ENCODE peak calls at places on chromosomes 5 and 9, in ten cellular contexts. A is lung, L is ovary, I is gastrocnemius medialis, Y is AG04449, G is mucosa of descending colon, S is stomach, W is cardiac muscle cell, V is fibroblast of mammary gland, R is breast epithelium. X is an unnamed sample.

GRCh38 chr5:65020492-65020891 is 251.8 kb downstream of the CWC27 start:
- DNase-seq in Y (peak), S (no peak), R (no peak), G (no peak), V (peak), L (no peak), I (no peak), W (peak), A (no peak), X (no peak)

GRCh38 chr5:132747064-132747692 is at the start of gene CCNI2:
- DNase-seq in I (no peak), Y (no peak), L (no peak), S (peak), R (peak), A (no peak), G (peak), W (no peak), V (no peak), X (no peak)

GRCh38 chr9:6552033-6552737 is 93.3 kb downstream of the GLDC start:
- DNase-seq in R (no peak), A (no peak), S (no peak), W (peak), V (peak), L (no peak), I (no peak), G (no peak), Y (no peak), X (peak)

GRCh38 chr5:78747703-78748359 is 99.3 kb upstream of the LHFPL2 start:
- DNase-seq in R (no peak), I (no peak), G (no peak), W (peak), S (no peak), L (no peak), V (peak), A (no peak), Y (peak), X (peak)

GRCh38 chr5:143200781-143201398 is 202.6 kb downstream of the NR3C1 start:
- DNase-seq in Y (peak), G (no peak), I (peak), R (no peak), L (no peak), A (no peak), V (peak), W (peak), S (no peak), X (peak)

GRCh38 chr5:54002183-54002770 is 308.1 kb downstream of the ARL15 start:
- DNase-seq in S (no peak), L (no peak), A (no peak), W (no peak), G (no peak), I (no peak), R (no peak), Y (no peak), V (peak), X (no peak)

GRCh38 chr5:150641826-150642566 is 1.5 kb downstream of the SYNPO start:
- DNase-seq in V (no peak), I (no peak), S (no peak), A (no peak), R (no peak), L (no peak), W (no peak), G (no peak), Y (no peak), X (no peak)

GRCh38 chr9:89790542-89791109 is 185.8 kb downstream of the GADD45G start:
- DNase-seq in G (no peak), W (no peak), A (no peak), S (no peak), I (no peak), R (no peak), Y (no peak), L (no peak), V (no peak), X (no peak)

GRCh38 chr5:4544049-4544675 is 596.0 kb upstream of the ADAMTS16 start:
- DNase-seq in L (no peak), I (no peak), V (no peak), R (no peak), A (no peak), Y (no peak), S (no peak), W (no peak), G (no peak), X (no peak)

GRCh38 chr9:93684806-93685553 is 108.6 kb downstream of the PHF2 start:
- DNase-seq in Y (no peak), G (no peak), I (no peak), L (no peak), R (no peak), W (peak), V (no peak), S (no peak), A (peak), X (no peak)

GRCh38 chr5:30871191-30871590 is 322.3 kb upstream of the CDH6 start:
- DNase-seq in R (no peak), A (no peak), G (no peak), L (no peak), I (no peak), V (no peak), W (no peak), S (no peak), Y (no peak), X (no peak)

GRCh38 chr9:87685431-87685830 is 40.5 kb upstream of the CTSL start:
- DNase-seq in L (no peak), W (no peak), S (no peak), G (no peak), R (no peak), A (peak), V (peak), Y (no peak), I (no peak), X (no peak)

GRCh38 chr5:139445325-139446170 is 6.2 kb upstream of the DNAJC18 start:
- DNase-seq in V (peak), L (no peak), S (no peak), A (no peak), G (no peak), Y (peak), R (peak), I (no peak), W (peak), X (no peak)

GRCh38 chr9:122095010-122095767 is 2.1 kb upstream of the TTLL11 start:
- DNase-seq in S (peak), V (peak), I (no peak), A (peak), L (no peak), R (no peak), G (peak), W (peak), Y (no peak), X (no peak)

DNA sequence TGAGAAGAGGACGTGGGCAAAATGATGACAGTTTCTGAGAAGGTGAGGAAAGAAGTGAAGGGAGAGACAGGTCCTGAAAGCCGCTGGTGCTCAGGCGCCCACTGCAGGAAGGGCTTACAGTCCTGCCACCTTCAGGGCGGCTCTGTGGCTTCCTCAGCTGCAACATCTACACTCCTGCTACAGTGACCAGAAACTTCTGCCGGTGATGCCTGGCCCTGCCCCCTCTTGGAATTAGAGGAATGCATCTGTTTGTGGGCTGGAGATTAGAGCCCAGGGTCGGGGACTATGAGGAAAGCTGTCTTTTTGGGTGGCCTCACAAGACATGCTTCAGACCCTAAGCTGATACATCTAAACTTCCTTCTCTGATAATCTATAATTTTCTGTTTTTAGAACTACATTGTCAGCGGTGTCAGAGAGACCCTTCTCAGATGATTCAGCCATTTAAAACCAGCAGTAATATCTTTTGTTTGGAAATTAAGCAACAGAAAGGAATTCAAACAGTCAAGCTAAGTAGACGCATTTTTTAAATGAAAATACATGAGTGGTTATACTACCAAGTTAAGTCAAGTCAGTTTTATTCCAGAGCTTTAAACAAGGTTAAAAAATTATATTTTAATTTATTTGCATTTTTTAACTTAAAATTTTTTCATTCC is 30.4 kb downstream of the PRDM6 start:
- DNase-seq in V (no peak), G (peak), W (peak), S (no peak), L (peak), I (no peak), A (no peak), R (no peak), Y (no peak), X (no peak)
- TF ChIP-seq CTCF in V (no peak), G (no peak), W (peak), S (no peak), L (no peak), I (no peak), A (no peak), R (no peak), Y (peak), X (no peak)

GRCh38 chr5:170769898-170770416 is 13.6 kb upstream of the GABRP start:
- DNase-seq in W (no peak), V (no peak), Y (no peak), A (no peak), R (no peak), G (no peak), S (no peak), I (no peak), L (no peak), X (no peak)

GRCh38 chr5:170769236-170769635 is 14.3 kb upstream of the GABRP start:
- DNase-seq in S (no peak), R (no peak), G (no peak), I (no peak), Y (no peak), L (no peak), A (no peak), V (no peak), W (no peak), X (no peak)

GRCh38 chr5:170773031-170773985 is 10.2 kb upstream of the GABRP start:
- DNase-seq in W (no peak), G (peak), I (no peak), V (no peak), S (peak), Y (no peak), R (no peak), A (no peak), L (no peak), X (no peak)

GRCh38 chr5:170774831-170775230 is 8.7 kb upstream of the GABRP start:
- DNase-seq in A (no peak), Y (no peak), I (no peak), V (no peak), W (no peak), R (no peak), G (no peak), S (no peak), L (no peak), X (no peak)
- TF ChIP-seq CTCF in A (no peak), Y (no peak), I (no peak), V (no peak), W (no peak), R (no peak), G (no peak), S (no peak), L (no peak), X (no peak)

DNA sequence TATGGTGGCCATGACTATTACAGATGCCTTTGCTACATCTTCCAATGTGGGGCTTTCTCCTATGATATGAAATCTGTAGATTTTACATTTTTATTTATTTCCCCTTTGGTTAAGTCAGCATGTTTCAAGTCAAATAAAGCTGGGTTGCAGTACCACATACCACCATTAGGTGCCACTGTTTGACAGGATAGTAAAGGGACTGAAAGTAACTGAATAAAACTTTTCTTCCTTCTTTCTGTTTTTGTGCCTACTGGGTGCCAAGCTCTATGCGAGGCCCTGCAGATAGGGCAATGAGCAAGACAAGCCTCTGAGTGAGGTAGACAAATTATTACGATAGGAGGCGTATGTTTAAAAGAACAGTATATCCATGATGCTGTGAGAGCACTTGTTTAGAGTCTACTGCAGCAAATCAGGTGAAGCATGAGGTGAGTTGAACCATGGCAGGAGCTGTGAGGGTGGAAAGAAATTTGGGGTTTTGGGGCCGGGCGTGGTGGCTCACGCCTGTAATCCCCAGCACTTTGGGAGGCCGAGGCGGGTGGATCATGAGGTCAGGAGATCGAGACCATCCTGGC is 64.8 kb downstream of the GDNF start:
- DNase-seq in V (peak), Y (no peak), S (no peak), W (peak), L (no peak), A (no peak), G (no peak), R (no peak), I (no peak), X (no peak)
- TF ChIP-seq CTCF in V (peak), Y (peak), S (no peak), W (peak), L (no peak), A (no peak), G (no peak), R (no peak), I (peak), X (peak)

DNA sequence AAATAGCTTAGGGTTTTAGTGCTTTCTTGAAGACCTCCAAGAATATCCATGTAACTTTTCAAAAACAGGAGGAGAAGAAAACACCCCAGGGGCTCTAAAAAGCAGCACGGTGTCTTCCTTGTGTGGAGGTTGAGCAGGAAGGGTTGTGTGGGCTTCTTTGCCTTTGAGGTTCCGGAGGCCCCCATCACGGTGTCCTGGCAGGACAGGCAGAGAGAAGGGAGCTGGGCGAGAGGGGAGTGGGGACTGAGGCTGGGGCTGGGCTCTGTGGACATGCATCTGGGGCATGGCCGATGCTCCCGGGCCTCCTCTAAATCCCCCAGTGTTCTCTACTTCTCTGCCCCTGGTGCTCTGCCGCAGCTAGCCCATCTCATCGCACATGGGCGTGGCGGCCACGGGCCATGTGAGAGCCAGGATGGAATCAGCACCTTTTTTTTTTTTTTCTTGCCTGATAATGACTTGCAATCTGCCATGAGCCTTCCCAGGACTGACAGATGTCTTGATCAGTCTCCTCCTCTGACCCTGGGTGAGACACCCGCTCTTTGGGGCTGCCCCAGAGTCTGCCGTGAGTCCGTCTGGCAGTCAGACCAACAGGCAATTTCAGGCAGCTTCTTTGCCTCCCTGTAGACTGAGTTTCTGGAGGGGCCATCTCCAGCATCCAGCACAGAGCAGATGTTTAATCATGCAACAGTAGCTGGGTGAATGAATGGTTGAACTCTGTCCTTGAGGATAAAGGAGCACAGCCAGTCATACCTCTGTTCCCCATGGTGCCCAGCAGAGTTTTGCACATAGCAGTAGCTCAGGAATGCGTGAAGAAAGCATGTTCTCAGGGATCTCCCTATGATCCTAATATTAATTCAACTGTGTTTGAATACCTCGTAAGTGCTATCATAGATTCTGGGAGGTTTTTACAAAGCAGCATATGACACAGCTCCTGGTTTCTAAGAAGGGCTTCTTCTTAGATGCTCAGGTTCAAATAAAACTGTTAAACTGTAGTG is 12.1 kb downstream of the CXCL14 start:
- DNase-seq in L (no peak), G (no peak), R (no peak), W (no peak), S (no peak), I (no peak), Y (no peak), V (no peak), A (no peak), X (no peak)
- TF ChIP-seq CTCF in L (no peak), G (no peak), R (no peak), W (no peak), S (no peak), I (no peak), Y (no peak), V (no peak), A (no peak), X (no peak)

GRCh38 chr5:73295447-73295846 is 122.5 kb downstream of the TMEM174 start:
- DNase-seq in Y (no peak), I (no peak), W (no peak), A (no peak), G (no peak), S (no peak), L (no peak), R (no peak), V (no peak), X (no peak)
- TF ChIP-seq CTCF in Y (no peak), I (peak), W (no peak), A (no peak), G (no peak), S (no peak), L (no peak), R (no peak), V (no peak), X (no peak)

GRCh38 chr9:98701576-98701975 is 7.2 kb downstream of the GABBR2 start:
- DNase-seq in Y (no peak), V (no peak), R (no peak), A (no peak), W (no peak), I (no peak), L (no peak), S (no peak), G (no peak), X (no peak)
- TF ChIP-seq CTCF in Y (no peak), V (no peak), R (no peak), A (no peak), W (no peak), I (no peak), L (no peak), S (no peak), G (no peak), X (no peak)

DNA sequence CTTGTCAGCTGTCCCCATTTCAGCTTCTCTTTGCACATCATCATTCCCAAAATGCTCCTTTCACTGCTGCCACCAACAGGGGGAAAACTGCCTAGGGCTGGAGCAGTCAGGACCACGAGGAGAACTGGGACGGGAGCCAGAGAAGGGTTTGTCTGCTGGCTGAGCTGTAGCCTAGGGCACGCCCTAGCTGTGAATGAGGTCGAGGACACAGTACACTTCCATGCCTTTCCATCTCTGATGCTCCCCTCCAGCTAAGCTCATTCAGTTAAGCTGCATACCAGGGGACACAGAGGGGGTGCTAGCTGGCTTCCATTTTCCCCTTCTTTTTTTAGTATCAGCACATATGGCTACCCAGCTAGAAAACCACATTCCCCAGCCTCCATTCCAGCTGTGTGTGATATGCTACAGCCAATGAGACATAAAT is 64.7 kb downstream of the STK10 start:
- DNase-seq in W (peak), R (no peak), I (no peak), G (peak), A (peak), S (peak), Y (no peak), L (peak), V (peak), X (peak)
- TF ChIP-seq CTCF in W (peak), R (no peak), I (peak), G (no peak), A (peak), S (no peak), Y (peak), L (no peak), V (peak), X (peak)

DNA sequence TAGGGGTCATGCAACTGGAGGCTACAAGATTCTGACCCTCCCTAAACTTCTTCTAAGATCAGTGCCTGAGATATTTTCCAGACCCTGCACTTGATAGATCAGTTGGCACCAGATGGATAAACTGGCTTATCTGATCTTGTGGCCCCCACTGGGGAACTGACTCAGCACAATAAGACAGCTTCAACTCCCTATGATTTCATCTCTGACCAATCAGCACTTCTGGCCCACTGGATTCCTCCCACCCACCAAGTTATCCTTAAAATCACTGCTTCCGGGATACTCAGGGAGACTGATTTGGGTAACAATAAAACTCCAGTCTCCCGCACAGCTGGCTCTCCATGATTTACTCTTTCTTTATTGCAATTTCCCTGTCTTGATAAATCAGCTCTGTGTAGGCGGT is 2180.4 kb upstream of the WWC1 start:
- DNase-seq in V (no peak), L (no peak), S (no peak), Y (no peak), W (no peak), I (no peak), R (no peak), A (no peak), G (no peak), X (no peak)
- TF ChIP-seq CTCF in V (no peak), L (no peak), S (no peak), Y (no peak), W (no peak), I (no peak), R (no peak), A (no peak), G (no peak), X (no peak)